ENCODE peak calls at places on chromosomes 5 and 9, in five cellular contexts. R is pancreas, N is fibroblast of lung, M is MM.1S, X is epithelial cell of esophagus. B is an unnamed sample.
A peak's percentile ranks its signal among the peaks of the same experiment; 100 is the strongest.

GRCh38 chr5:80082731-80083114 is 47.6 kb downstream of the THBS4 start:
- DNase-seq in M (no peak), X (peak; percentile 65), N (peak; percentile 71), R (peak; percentile 55), B (peak; percentile 57)

GRCh38 chr5:138354926-138355378 is 2.5 kb downstream of the KDM3B start:
- DNase-seq in N (peak; percentile 88), R (no peak), M (peak; percentile 74), X (peak; percentile 89), B (peak; percentile 68)

GRCh38 chr5:147507480-147508126 is 2.3 kb downstream of the DPYSL3 start:
- DNase-seq in R (no peak), X (peak; percentile 49), M (no peak), N (peak; percentile 83), B (no peak)

GRCh38 chr5:71482132-71482531 is 26.7 kb downstream of the BDP1 start:
- DNase-seq in N (peak; percentile 56), R (no peak), X (peak; percentile 75), M (no peak), B (no peak)

GRCh38 chr5:134103998-134104612 is 10.4 kb upstream of the TCF7 start:
- DNase-seq in X (no peak), N (no peak), R (no peak), M (no peak), B (peak; percentile 66)

GRCh38 chr5:9775339-9775738 is 145.2 kb upstream of the TAS2R1 start:
- DNase-seq in R (no peak), X (peak; percentile 8), M (no peak), N (peak; percentile 46), B (no peak)

GRCh38 chr9:72467766-72468738 is 53.4 kb upstream of the TMC1 start:
- DNase-seq in N (peak; percentile 84), X (no peak), R (no peak), M (no peak), B (no peak)

GRCh38 chr9:91423785-91424402 is at the start of gene NFIL3:
- DNase-seq in N (peak; percentile 77), R (peak; percentile 86), X (peak; percentile 88), M (peak; percentile 82), B (peak; percentile 82)

GRCh38 chr5:140364472-140364765 is 4.4 kb downstream of the SLC4A9 start:
- DNase-seq in M (no peak), X (no peak), N (no peak), R (no peak), B (no peak)

GRCh38 chr5:157454273-157454672 is 5.7 kb upstream of the NIPAL4 start:
- DNase-seq in N (no peak), M (no peak), R (no peak), X (no peak), B (no peak)

GRCh38 chr9:115162946-115163345 is 45.0 kb upstream of the TNC start:
- DNase-seq in M (peak; percentile 10), X (no peak), R (no peak), N (no peak), B (no peak)

GRCh38 chr5:113526421-113526820 is 12.9 kb downstream of the YTHDC2 start:
- DNase-seq in M (no peak), N (peak; percentile 58), R (no peak), X (no peak), B (no peak)

GRCh38 chr5:2686725-2687124 is 64.8 kb downstream of the IRX2 start:
- DNase-seq in X (peak; percentile 27), M (no peak), N (peak; percentile 6), R (no peak), B (no peak)

GRCh38 chr9:77901771-77902170 is 129.8 kb downstream of the GNAQ start:
- DNase-seq in R (no peak), N (no peak), M (no peak), X (peak; percentile 15), B (no peak)

GRCh38 chr9:137198051-137198747 is 2.3 kb downstream of the TPRN start:
- DNase-seq in R (peak; percentile 93), M (no peak), X (no peak), N (no peak), B (no peak)

GRCh38 chr9:75265525-75265972 is 177.2 kb downstream of the OSTF1 start:
- DNase-seq in N (peak; percentile 17), R (peak; percentile 48), X (peak; percentile 56), M (peak; percentile 56), B (peak; percentile 65)

GRCh38 chr9:33465096-33465495 is 8.6 kb downstream of the NOL6 start:
- DNase-seq in N (no peak), M (no peak), X (no peak), R (no peak), B (no peak)

GRCh38 chr5:72572236-72572765 is 65.1 kb upstream of the ZNF366 start:
- DNase-seq in M (no peak), N (no peak), R (no peak), X (peak; percentile 81), B (no peak)

GRCh38 chr9:92645041-92645440 is 24.9 kb downstream of the IPPK start:
- DNase-seq in R (no peak), N (no peak), X (no peak), M (no peak), B (no peak)

GRCh38 chr9:83432104-83432627 is 106.0 kb downstream of the FRMD3 start:
- DNase-seq in X (no peak), N (peak; percentile 67), R (peak; percentile 92), M (no peak), B (no peak)

GRCh38 chr9:121059998-121060636 is 10.0 kb upstream of the C5 start:
- DNase-seq in M (peak; percentile 71), N (peak; percentile 62), X (peak; percentile 77), R (peak; percentile 35), B (peak; percentile 21)

GRCh38 chr5:156310115-156310514 is 16.8 kb upstream of the SGCD start:
- DNase-seq in R (no peak), X (no peak), N (no peak), M (no peak), B (no peak)

GRCh38 chr5:1521054-1521453 is 2.7 kb downstream of the LPCAT1 start:
- DNase-seq in X (no peak), N (no peak), M (no peak), R (peak; percentile 1), B (no peak)

GRCh38 chr5:176774216-176775171 is 35.9 kb upstream of the UNC5A start:
- DNase-seq in N (no peak), X (no peak), R (no peak), M (no peak), B (no peak)

GRCh38 chr9:35689601-35690446 is at the start of gene TPM2:
- DNase-seq in N (peak; percentile 90), M (no peak), X (peak; percentile 40), R (no peak), B (no peak)

GRCh38 chr5:80343067-80343466 is 23.3 kb downstream of the SPZ1 start:
- DNase-seq in R (no peak), N (peak; percentile 9), M (no peak), X (no peak), B (no peak)

GRCh38 chr5:160699301-160699700 is 152.7 kb downstream of the ATP10B start:
- DNase-seq in N (no peak), X (no peak), M (no peak), R (no peak), B (no peak)

GRCh38 chr5:143570989-143571388 is 167.5 kb upstream of the NR3C1 start:
- DNase-seq in M (no peak), X (no peak), R (no peak), N (no peak), B (no peak)

GRCh38 chr5:14676320-14676719 is 11.8 kb downstream of the OTULIN start:
- DNase-seq in R (peak; percentile 47), N (peak; percentile 68), M (no peak), X (peak; percentile 84), B (no peak)

GRCh38 chr5:69032009-69032408 is 61.8 kb upstream of the SLC30A5 start:
- DNase-seq in R (no peak), N (no peak), M (no peak), X (no peak), B (no peak)

DNA sequence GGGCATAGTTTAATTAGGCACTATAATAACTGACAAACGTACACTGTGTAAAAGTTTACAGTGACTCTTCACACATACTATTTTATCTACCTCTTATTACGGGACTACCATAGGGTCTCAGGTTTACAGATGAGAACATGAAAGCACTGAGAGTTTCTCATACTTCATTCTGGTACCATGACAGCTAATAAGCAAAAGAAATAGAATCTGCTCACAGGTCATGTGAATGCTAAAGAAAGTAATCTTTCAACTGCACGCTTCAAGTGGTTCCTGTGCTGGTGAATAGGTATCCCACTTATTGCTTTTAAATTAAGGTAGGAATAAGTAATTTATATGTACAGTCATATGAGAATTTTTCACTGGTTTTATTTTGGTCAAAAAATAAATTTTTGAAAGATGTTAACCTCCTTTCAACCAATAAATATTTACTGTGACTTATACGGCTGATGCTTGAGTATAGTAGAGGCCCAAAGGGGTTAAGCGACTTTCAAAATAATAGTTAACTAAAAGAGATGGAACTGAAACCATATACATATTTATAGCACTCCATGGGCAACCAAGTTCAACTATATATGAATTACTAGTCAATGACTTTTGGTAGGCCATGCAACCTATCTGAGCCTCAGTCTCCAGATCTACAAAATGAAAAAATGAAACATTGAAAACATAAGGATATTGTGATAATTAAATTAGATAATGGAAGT is 8.1 kb downstream of the CDKN2A start:
- DNase-seq in R (no peak), N (no peak), X (no peak), M (no peak), B (no peak)
- H3K4me3 ChIP-seq in R (no peak overlapping the region), N (no peak overlapping the region), X (no peak overlapping the region), M (no peak overlapping the region), B (no peak overlapping the region)

DNA sequence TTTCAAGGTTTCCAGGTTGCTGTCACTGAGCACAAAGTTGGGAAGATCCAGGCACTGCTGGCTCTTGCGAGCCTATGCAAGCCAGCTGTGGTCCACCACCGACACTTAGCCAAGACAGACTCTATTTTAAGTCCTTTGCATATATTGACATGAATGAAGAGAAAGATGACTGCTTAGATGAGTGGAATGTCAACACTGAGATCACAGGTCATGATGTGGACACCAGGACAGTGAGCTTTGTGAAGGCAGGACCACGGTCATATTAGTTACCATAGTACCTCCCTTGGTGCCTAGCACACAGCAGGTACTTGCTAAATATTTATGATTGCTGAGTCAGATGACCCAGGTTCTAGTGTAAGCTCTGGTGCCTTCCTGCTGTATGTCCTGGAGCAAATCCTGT is 217.0 kb downstream of the PAPPA start:
- DNase-seq in M (no peak), N (no peak), R (no peak), X (no peak), B (no peak)
- H3K4me3 ChIP-seq in M (no peak overlapping the region), N (no peak overlapping the region), R (no peak overlapping the region), X (no peak overlapping the region), B (no peak overlapping the region)

GRCh38 chr5:76372320-76373054 is 30.6 kb upstream of the IQGAP2 start:
- DNase-seq in M (no peak), R (peak; percentile 29), N (peak; percentile 94), X (peak; percentile 97), B (no peak)
- H3K4me3 ChIP-seq in M (no peak overlapping the region), R (no peak overlapping the region), N (no peak overlapping the region), X (no peak overlapping the region), B (no peak overlapping the region)

GRCh38 chr5:17482784-17483183 is 15.2 kb upstream of the TAF11L2 start:
- DNase-seq in M (no peak), N (no peak), X (no peak), R (no peak), B (no peak)
- H3K4me3 ChIP-seq in M (no peak overlapping the region), N (no peak overlapping the region), X (no peak overlapping the region), R (no peak overlapping the region), B (no peak overlapping the region)

DNA sequence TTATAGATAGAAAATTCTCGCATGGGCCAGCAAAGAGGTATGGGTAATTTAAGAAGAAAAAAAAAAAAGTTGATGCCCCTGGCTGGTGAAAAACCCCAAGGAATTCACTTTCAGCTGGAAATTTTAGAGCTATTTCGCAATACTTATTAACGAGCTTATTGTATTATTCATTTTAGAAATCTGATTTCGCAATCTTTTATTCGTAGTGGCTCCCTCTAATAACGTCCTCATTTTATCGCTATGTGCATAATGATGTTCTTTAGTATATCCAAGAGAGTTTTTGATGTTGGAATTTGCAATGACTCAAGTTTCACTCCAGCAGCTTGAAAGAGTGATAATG is 18.4 kb upstream of the FER start:
- DNase-seq in M (no peak), X (no peak), R (no peak), N (no peak), B (no peak)
- H3K4me3 ChIP-seq in M (no peak overlapping the region), X (no peak overlapping the region), R (no peak overlapping the region), N (peak overlapping the region; percentile 75), B (peak overlapping the region; percentile 79)